ENCODE peak calls at places on chromosomes 1 and 21, in five cellular contexts. C is DND-41, B is tibial nerve, F is fibroblast of lung, Z is small intestine. G is an unnamed sample. For H3K36me3, the result is how much of the 10 kb centered on the place peaks cover.

GRCh38 chr21:45290948-45291612 is 3.4 kb upstream of the POFUT2 start:
- DNase-seq in F (peak), C (no peak), Z (no peak), B (no peak), G (no peak)

GRCh38 chr1:31689821-31690220 is 14.0 kb downstream of the COL16A1 start:
- DNase-seq in F (peak), B (no peak), C (no peak), Z (no peak), G (no peak)

GRCh38 chr1:55604749-55605148 is 389.6 kb upstream of the USP24 start:
- DNase-seq in F (no peak), C (no peak), Z (no peak), B (peak), G (no peak)

GRCh38 chr1:199857103-199857502 is 170.4 kb upstream of the NR5A2 start:
- DNase-seq in B (no peak), Z (no peak), F (peak), C (no peak), G (no peak)

GRCh38 chr1:202210370-202210769 is 16.8 kb downstream of the LGR6 start:
- DNase-seq in Z (no peak), B (no peak), F (no peak), C (no peak), G (no peak)

GRCh38 chr1:212497553-212497952 is 64.8 kb downstream of the NENF start:
- DNase-seq in Z (no peak), C (no peak), B (no peak), F (no peak), G (no peak)

GRCh38 chr1:3543076-3544049 is 67.9 kb downstream of the MEGF6 start:
- DNase-seq in B (peak), F (peak), C (no peak), Z (no peak), G (no peak)

GRCh38 chr21:44869860-44870747 is 3.4 kb downstream of the PTTG1IP start:
- DNase-seq in B (peak), F (peak), C (no peak), Z (peak), G (no peak)

GRCh38 chr1:89660086-89660946 is 27.4 kb downstream of the LRRC8C start:
- DNase-seq in B (no peak), F (no peak), C (no peak), Z (no peak), G (no peak)

GRCh38 chr1:208077232-208077751 is 166.4 kb upstream of the CD34 start:
- DNase-seq in F (no peak), Z (no peak), C (no peak), B (no peak), G (no peak)

GRCh38 chr1:10738125-10738746 is 58.2 kb downstream of the CASZ1 start:
- DNase-seq in F (no peak), B (no peak), Z (peak), C (no peak), G (no peak)

GRCh38 chr1:162016616-162017015 is 7.1 kb downstream of the OLFML2B start:
- DNase-seq in C (no peak), F (no peak), Z (no peak), B (no peak), G (no peak)

GRCh38 chr1:210657806-210658205 is 329.1 kb downstream of the HHAT start:
- DNase-seq in F (no peak), B (no peak), C (no peak), Z (no peak), G (no peak)

GRCh38 chr1:200873671-200874397 is 1.1 kb downstream of the GPR25 start:
- DNase-seq in C (no peak), B (no peak), F (no peak), Z (no peak), G (no peak)

GRCh38 chr1:160124709-160125478 is 9.3 kb downstream of the ATP1A2 start:
- DNase-seq in Z (peak), C (no peak), B (no peak), F (peak), G (no peak)

GRCh38 chr1:234505774-234506114 is 26.8 kb upstream of the TARBP1 start:
- DNase-seq in C (no peak), Z (no peak), B (no peak), F (peak), G (no peak)

GRCh38 chr1:156053770-156054499 is at the start of gene UBQLN4:
- DNase-seq in F (peak), B (peak), C (peak), Z (peak), G (peak)

GRCh38 chr1:159339517-159339916 is 37.4 kb downstream of the FCER1A start:
- DNase-seq in C (no peak), B (no peak), Z (peak), F (no peak), G (no peak)

GRCh38 chr1:219517031-219517430 is 95.9 kb downstream of the ZC3H11B start:
- DNase-seq in Z (no peak), B (no peak), F (no peak), C (no peak), G (no peak)

GRCh38 chr1:197017558-197018146 is 40.3 kb downstream of the CFHR5 start:
- DNase-seq in C (no peak), B (no peak), F (no peak), Z (no peak), G (no peak)

GRCh38 chr1:24897263-24898151 is 32.6 kb downstream of the RUNX3 start:
- DNase-seq in B (no peak), Z (peak), F (no peak), C (no peak), G (no peak)

GRCh38 chr21:31667639-31668038 is 8.1 kb downstream of the SOD1 start:
- DNase-seq in C (no peak), Z (no peak), F (no peak), B (no peak), G (no peak)

GRCh38 chr1:92483442-92484170 is 3.1 kb downstream of the GFI1 start:
- DNase-seq in B (no peak), Z (no peak), C (peak), F (no peak), G (no peak)

GRCh38 chr1:27873671-27874384 is 1.5 kb downstream of the THEMIS2 start:
- DNase-seq in Z (no peak), C (no peak), F (no peak), B (no peak), G (no peak)

GRCh38 chr1:178126261-178126660 is 32.4 kb downstream of the RASAL2 start:
- DNase-seq in C (no peak), F (peak), B (no peak), Z (peak), G (no peak)

GRCh38 chr1:201468844-201469644 is at the start of gene PHLDA3:
- DNase-seq in Z (peak), F (peak), B (peak), C (peak), G (peak)

GRCh38 chr1:112502827-112503226 is 5.9 kb upstream of the WNT2B start:
- DNase-seq in C (no peak), Z (no peak), B (no peak), F (no peak), G (no peak)

GRCh38 chr1:172949096-172949495 is 101.6 kb downstream of the TNFSF18 start:
- DNase-seq in B (no peak), Z (no peak), F (no peak), C (no peak), G (no peak)

GRCh38 chr1:175434268-175434860 is 241.8 kb upstream of the KIAA0040 start:
- DNase-seq in B (no peak), F (no peak), Z (no peak), C (no peak), G (no peak)

DNA sequence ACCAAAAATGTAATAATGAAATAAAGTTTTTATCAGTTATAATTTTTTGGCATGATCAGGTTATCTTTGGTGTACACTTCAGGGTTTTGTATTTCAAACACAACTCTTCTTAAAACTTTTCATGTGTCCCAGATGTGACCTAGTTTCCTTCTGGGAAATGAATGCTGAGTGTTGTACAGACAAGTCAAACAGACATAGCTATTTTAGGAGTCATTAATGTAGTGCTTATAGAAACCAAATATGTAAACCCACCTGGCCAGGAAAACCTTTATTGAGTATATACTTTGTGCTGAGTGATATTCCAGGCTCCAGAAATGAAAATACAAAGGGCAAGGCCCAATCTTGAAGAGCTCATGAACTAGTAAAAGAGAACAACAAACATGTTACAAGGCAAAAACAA is 25.9 kb upstream of the HOOK1 start:
- DNase-seq in C (no peak), Z (no peak), F (no peak), B (no peak), G (no peak)
- H3K27ac ChIP-seq in C (no peak), Z (no peak), F (no peak), B (no peak), G (no peak)

DNA sequence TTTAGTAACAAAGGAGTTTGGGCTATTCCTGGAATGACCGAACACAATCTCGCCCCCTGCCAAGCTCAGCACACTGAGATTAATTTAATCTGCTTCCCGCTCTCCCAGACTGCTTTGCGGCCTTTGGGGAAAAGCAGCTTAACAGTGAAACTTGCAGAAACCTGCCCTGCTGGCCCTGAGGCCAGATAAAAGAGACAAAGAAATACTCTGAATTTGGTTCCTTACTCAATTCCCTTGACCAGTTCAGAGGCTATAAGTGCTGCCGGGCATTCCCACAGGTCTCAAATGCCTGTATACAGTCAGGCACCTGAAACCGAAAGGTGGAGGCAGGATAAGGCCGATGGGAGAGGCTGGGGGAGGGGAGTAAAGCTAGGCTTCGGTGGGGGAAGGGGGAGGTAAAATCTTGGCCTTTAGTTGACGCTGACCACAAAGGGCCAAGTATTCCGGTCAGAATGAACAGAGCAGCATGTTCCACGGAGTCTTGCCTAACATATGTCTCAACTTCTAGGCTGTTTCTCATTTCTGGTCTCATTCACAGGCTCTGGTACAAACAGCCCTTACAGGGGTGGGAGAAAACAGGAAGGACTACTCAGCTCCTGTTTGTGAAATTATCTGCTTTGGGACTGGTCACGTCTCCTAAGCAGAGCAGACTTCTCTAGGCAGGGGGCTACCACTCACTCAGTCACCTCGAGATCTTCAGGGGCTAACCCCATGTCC is 17.8 kb upstream of the A3GALT2 start:
- DNase-seq in C (no peak), Z (peak), F (peak), B (peak), G (no peak)
- H3K4me3 ChIP-seq in C (no peak), Z (no peak), F (no peak), B (peak), G (no peak)

GRCh38 chr1:174376030-174376429 is 71.7 kb upstream of the GPR52 start:
- DNase-seq in F (no peak), Z (no peak), B (no peak), C (no peak), G (no peak)
- H3K36me3 ChIP-seq in F (under half), Z (under half), B (under half), C (under half), G (under half)

GRCh38 chr21:34770581-34770980 is 101.8 kb downstream of the CLIC6 start:
- DNase-seq in C (no peak), Z (no peak), B (no peak), F (peak), G (no peak)

GRCh38 chr21:34768326-34768725 is 99.5 kb downstream of the CLIC6 start:
- DNase-seq in B (no peak), F (no peak), Z (no peak), C (no peak), G (no peak)

GRCh38 chr21:34775793-34776192 is 107.0 kb downstream of the CLIC6 start:
- DNase-seq in F (no peak), Z (no peak), B (no peak), C (no peak), G (no peak)

GRCh38 chr21:34774750-34775149 is 106.0 kb downstream of the CLIC6 start:
- DNase-seq in C (no peak), B (no peak), Z (no peak), F (no peak), G (no peak)

DNA sequence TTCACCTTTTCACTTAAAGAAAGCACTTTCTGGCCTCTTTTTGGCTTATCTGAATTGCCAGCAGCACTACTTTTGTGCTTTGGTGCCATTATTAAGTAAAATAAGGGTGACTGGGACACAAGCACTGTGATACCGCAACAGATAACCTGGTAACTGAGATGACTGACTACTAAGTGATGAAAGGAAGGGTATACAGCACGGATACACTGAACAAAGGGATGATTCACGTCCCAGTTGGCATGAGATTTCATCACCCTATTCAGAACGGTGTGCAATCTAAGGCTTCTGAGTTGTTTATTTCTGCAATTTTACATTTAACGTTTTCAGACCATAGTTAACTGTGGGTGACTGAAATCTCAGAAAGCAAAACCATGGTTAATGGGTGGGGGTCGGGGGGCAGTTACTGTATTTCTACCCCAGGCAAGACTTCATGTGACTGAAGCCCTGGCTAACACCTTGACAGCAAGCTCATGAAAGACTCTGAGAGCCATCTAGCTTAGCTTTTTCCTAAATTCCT is 102.8 kb downstream of the CLIC6 start:
- DNase-seq in Z (no peak), F (peak), C (no peak), B (no peak), G (no peak)
- H3K27ac ChIP-seq in Z (no peak), F (no peak), C (no peak), B (no peak), G (no peak)

GRCh38 chr1:52637946-52638345 is 5.0 kb downstream of the SHISAL2A start:
- DNase-seq in B (no peak), C (no peak), Z (no peak), F (no peak), G (no peak)
- H3K4me3 ChIP-seq in B (no peak), C (no peak), Z (no peak), F (no peak), G (no peak)

GRCh38 chr1:35876988-35877387 is 6.0 kb upstream of the AGO1 start:
- DNase-seq in C (peak), B (no peak), Z (no peak), F (peak), G (no peak)

GRCh38 chr1:35870651-35871309 is 12.2 kb upstream of the AGO1 start:
- DNase-seq in C (no peak), F (no peak), Z (no peak), B (no peak), G (no peak)

GRCh38 chr1:35873243-35873642 is 9.8 kb upstream of the AGO1 start:
- DNase-seq in Z (no peak), C (no peak), F (no peak), B (no peak), G (no peak)
- H3K36me3 ChIP-seq in Z (under half), C (under half), F (under half), B (under half), G (under half)

DNA sequence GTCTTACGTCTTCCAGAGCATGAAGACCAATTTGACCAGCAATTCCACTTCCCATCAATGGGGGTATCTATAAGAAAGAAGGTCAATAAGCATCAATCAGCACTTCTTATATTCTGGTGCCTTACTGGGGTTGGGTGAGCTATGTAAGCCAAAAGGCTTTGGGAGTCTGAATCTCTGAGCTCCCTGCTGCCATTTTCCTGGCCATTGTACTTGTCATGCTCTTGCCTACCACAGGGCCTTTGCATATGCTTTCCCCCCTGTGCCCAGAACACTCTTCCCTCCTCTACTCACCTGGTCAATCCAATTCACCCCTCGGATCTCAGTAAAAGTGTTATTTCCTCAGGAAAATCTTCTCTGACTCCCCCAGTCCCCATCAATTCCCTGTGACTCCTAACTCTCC is 36.3 kb downstream of the C8B start:
- DNase-seq in Z (no peak), F (no peak), B (no peak), C (no peak), G (no peak)
- H3K27ac ChIP-seq in Z (no peak), F (no peak), B (no peak), C (no peak), G (no peak)

DNA sequence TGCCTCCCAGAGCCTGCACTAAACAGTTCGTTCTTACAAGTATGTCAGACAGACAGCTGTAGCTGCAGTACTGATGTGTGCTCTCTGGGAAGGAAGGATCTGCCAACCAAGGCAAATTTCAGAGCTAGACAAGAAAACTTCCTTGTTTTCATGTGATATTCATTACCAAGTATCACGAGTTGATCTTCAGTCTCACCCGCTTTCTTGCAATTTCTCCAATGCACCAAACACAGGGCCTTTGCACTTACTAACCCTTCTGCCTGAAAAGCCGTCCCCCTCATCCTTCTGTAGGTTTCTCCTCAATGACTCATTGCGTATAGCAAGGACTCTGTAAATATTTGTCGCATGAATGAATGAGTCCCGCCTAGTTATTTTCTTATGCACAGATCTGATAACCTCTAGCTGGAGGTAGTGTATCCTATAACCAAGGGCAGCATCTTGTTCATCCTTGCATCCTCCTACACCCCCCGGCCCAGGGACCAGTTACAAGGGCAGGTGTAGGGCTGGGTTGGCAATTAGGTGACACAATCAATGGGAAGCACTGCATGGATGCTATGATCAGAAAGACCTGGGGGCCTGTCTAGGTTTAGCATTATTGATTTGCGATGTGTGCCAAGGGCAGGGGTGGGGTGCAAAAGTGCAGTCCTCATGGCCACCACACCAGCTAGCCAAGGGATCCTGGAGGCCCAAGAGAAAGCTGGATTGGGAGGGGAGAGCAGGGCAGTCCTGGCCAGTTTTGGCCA is 51.3 kb upstream of the GPR157 start:
- DNase-seq in C (no peak), F (no peak), B (no peak), Z (no peak), G (no peak)
- H3K4me3 ChIP-seq in C (no peak), F (peak), B (no peak), Z (no peak), G (no peak)

DNA sequence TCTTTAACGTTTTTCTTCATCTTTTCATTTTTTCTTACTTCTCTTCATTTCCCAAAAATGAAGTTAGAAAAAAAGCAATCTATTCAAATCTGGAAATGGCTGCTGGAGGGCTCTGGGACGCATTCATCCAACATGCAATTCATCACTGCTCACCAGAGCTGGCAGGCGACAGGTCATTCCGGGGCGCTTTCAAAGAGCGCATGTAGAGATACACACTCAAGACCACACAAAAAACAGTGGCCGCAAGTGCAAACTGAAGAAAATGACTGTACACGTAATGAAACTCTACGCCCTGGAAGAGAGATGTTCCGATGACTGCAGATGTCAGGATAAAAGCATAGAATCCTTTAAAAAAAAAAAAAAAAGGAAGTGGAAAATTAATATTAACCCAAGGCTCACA is 15.5 kb downstream of the LBR start:
- DNase-seq in F (no peak), Z (no peak), B (no peak), C (no peak), G (no peak)
- H3K36me3 ChIP-seq in F (under half), Z (under half), B (under half), C (half or more), G (half or more)

GRCh38 chr1:17123196-17124045 is 4.2 kb upstream of the PADI2 start:
- DNase-seq in Z (no peak), C (no peak), F (no peak), B (no peak), G (no peak)

GRCh38 chr1:17125756-17126237 is 6.5 kb upstream of the PADI2 start:
- DNase-seq in C (peak), F (peak), Z (peak), B (peak), G (peak)

GRCh38 chr1:17122449-17123194 is 3.4 kb upstream of the PADI2 start:
- DNase-seq in Z (no peak), B (no peak), C (no peak), F (peak), G (no peak)

GRCh38 chr1:17134036-17134435 is 14.8 kb upstream of the PADI2 start:
- DNase-seq in C (no peak), F (no peak), B (no peak), Z (no peak), G (no peak)

GRCh38 chr1:17128361-17128760 is 9.1 kb upstream of the PADI2 start:
- DNase-seq in B (peak), Z (no peak), F (peak), C (no peak), G (no peak)
- H3K27ac ChIP-seq in B (peak), Z (no peak), F (peak), C (no peak), G (no peak)

G was measured in effector memory CD4-positive, alpha-beta T cell.